ENCODE peak calls at places on chromosomes 16 and 17, in six cellular contexts. U is NCI-H460; Z is activated naive CD4-positive, alpha-beta T cell; F is HFFc6; S is HuH-7.5; W is NCI-H2029. I is an unnamed sample.

GRCh38 chr16:69087161-69087581 is 18.3 kb upstream of the HAS3 start:
- DNase-seq in U (no peak), Z (no peak), F (no peak), S (no peak), W (no peak), I (no peak)

GRCh38 chr17:8947201-8947600 is 18.3 kb downstream of the PIK3R5 start:
- DNase-seq in U (no peak), Z (no peak), F (no peak), S (no peak), W (no peak), I (no peak)

GRCh38 chr17:42878924-42879595 is 21.5 kb upstream of the G6PC1 start:
- DNase-seq in U (no peak), Z (no peak), F (no peak), S (no peak), W (no peak), I (no peak)

GRCh38 chr17:77280304-77280910 is 139.6 kb downstream of the SEC14L1 start:
- DNase-seq in U (no peak), Z (no peak), F (peak), S (no peak), W (no peak), I (peak)

GRCh38 chr17:74749262-74750038 is 1.0 kb downstream of the NHERF1 start:
- DNase-seq in U (no peak), Z (no peak), F (no peak), S (no peak), W (no peak), I (no peak)

GRCh38 chr16:66115373-66115772 is 251.1 kb upstream of the CDH5 start:
- DNase-seq in U (no peak), Z (no peak), F (no peak), S (no peak), W (no peak), I (no peak)

GRCh38 chr17:40485851-40486512 is 15.4 kb downstream of the TNS4 start:
- DNase-seq in U (peak), Z (no peak), F (peak), S (no peak), W (peak), I (no peak)

GRCh38 chr16:84027607-84028006 is 15.0 kb downstream of the SLC38A8 start:
- DNase-seq in U (no peak), Z (no peak), F (no peak), S (no peak), W (no peak), I (no peak)

GRCh38 chr16:24670623-24671454 is 58.6 kb upstream of the TNRC6A start:
- DNase-seq in U (no peak), Z (no peak), F (peak), S (no peak), W (peak), I (peak)

GRCh38 chr16:61937646-61938045 is 98.6 kb downstream of the CDH8 start:
- DNase-seq in U (no peak), Z (no peak), F (no peak), S (no peak), W (no peak), I (no peak)

GRCh38 chr17:42288985-42289862 is 926 bp downstream of the STAT5A start:
- DNase-seq in U (no peak), Z (no peak), F (no peak), S (no peak), W (peak), I (peak)

GRCh38 chr17:48554412-48555090 is 9.6 kb upstream of the HOXB2 start:
- DNase-seq in U (no peak), Z (no peak), F (no peak), S (no peak), W (no peak), I (no peak)

GRCh38 chr17:52823155-52823554 is 664.6 kb upstream of the CA10 start:
- DNase-seq in U (no peak), Z (no peak), F (no peak), S (no peak), W (no peak), I (no peak)

GRCh38 chr17:45236002-45236606 is 14.4 kb downstream of the FMNL1 start:
- DNase-seq in U (no peak), Z (no peak), F (no peak), S (no peak), W (no peak), I (no peak)

GRCh38 chr16:56701534-56701933 is 19.3 kb downstream of the MT1X start:
- DNase-seq in U (no peak), Z (no peak), F (no peak), S (no peak), W (no peak), I (no peak)

GRCh38 chr16:4389051-4389955 is 17.7 kb downstream of the VASN start:
- DNase-seq in U (no peak), Z (no peak), F (no peak), S (peak), W (no peak), I (no peak)

I was measured in NCI-H774.